ENCODE peak calls at places on chromosomes 13 and 19, in ten cellular contexts. E is CD8-positive, alpha-beta memory T cell; B is nucleus accumbens; M is substantia nigra; D is prostate gland; G is brain microvascular endothelial cell; N is SJSA1; I is cardiac septum; O is RPMI7951; J is NCI-H2081. Y is an unnamed sample.
A peak's percentile ranks its signal among the peaks of the same experiment; 100 is the strongest.

GRCh38 chr19:11261431-11261901 is 858 bp downstream of the DOCK6 start:
- DNase-seq in D (no peak), O (no peak), J (no peak), I (no peak), M (no peak), N (no peak), E (no peak), G (no peak), B (no peak), Y (no peak)

GRCh38 chr19:34506026-34506370 is 24.4 kb downstream of the WTIP start:
- DNase-seq in O (no peak), G (no peak), B (no peak), M (no peak), D (no peak), E (no peak), J (no peak), I (no peak), N (no peak), Y (no peak)

GRCh38 chr19:19111138-19111835 is 27.0 kb downstream of the TMEM161A start:
- DNase-seq in N (no peak), O (no peak), G (no peak), M (no peak), B (no peak), J (no peak), E (no peak), D (no peak), I (no peak), Y (no peak)

GRCh38 chr13:28429685-28430290 is 65.1 kb downstream of the FLT1 start:
- DNase-seq in D (no peak), E (no peak), O (no peak), I (no peak), G (no peak), B (no peak), M (no peak), N (no peak), J (no peak), Y (peak; percentile 38)

GRCh38 chr19:27860309-27860934 is 1352.5 kb downstream of the UQCRFS1 start:
- DNase-seq in E (no peak), O (no peak), J (no peak), M (no peak), G (no peak), I (no peak), D (no peak), B (no peak), N (no peak), Y (no peak)

GRCh38 chr13:82370306-82370705 is 1512.0 kb downstream of the SLITRK1 start:
- DNase-seq in J (no peak), N (no peak), E (no peak), B (no peak), D (no peak), I (no peak), O (no peak), G (no peak), M (no peak), Y (no peak)

GRCh38 chr19:29810504-29810871 is 1.3 kb upstream of the CCNE1 start:
- DNase-seq in O (peak; percentile 40), E (no peak), J (no peak), I (no peak), D (peak; percentile 36), G (peak; percentile 5), M (no peak), N (no peak), B (no peak), Y (no peak)

GRCh38 chr19:48364564-48365363 is 597 bp downstream of the SYNGR4 start:
- DNase-seq in O (no peak), I (no peak), G (no peak), B (no peak), M (no peak), J (no peak), E (no peak), D (no peak), N (no peak), Y (no peak)

GRCh38 chr13:104571161-104571889 is 1505.1 kb upstream of the SLC10A2 start:
- DNase-seq in G (peak; percentile 99), J (peak; percentile 67), O (peak; percentile 40), N (peak; percentile 84), E (no peak), M (peak; percentile 21), D (peak; percentile 92), I (no peak), B (peak; percentile 56), Y (peak; percentile 48)

GRCh38 chr13:27481766-27482165 is 31.4 kb upstream of the MTIF3 start:
- DNase-seq in E (no peak), B (no peak), I (no peak), G (peak; percentile 39), O (peak; percentile 14), J (no peak), M (no peak), N (peak; percentile 5), D (peak; percentile 9), Y (peak; percentile 43)

GRCh38 chr13:63481334-63481733 is 2065.7 kb upstream of the PCDH20 start:
- DNase-seq in M (no peak), N (no peak), J (no peak), I (no peak), E (no peak), D (no peak), G (peak; percentile 4), O (no peak), B (no peak), Y (peak; percentile 96)

GRCh38 chr13:19888799-19889198 is 25.4 kb upstream of the ZMYM5 start:
- DNase-seq in G (no peak), N (no peak), J (no peak), E (no peak), M (no peak), B (no peak), I (no peak), D (no peak), O (peak; percentile 19), Y (peak; percentile 43)

Y was measured in A673.